ENCODE peak calls at places on chromosomes 16 and 17, in four cellular contexts. F is stimulated activated CD4-positive, alpha-beta T cell treated with anti-CD3 and anti-CD28 coated beads, Interleukin-2, amount 100 ng/mL, for 24 hours; U is activated CD8-positive, alpha-beta memory T cell treated with anti-CD3 and anti-CD28 coated beads, Interleukin-2, amount 50 U/mL, for 48 hours; Y is fibroblast of the aortic adventitia. P is an unnamed sample.

GRCh38 chr17:72569193-72569946 is 448.6 kb downstream of the SOX9 start:
- DNase-seq in F (no peak), U (no peak), Y (no peak), P (no peak)

GRCh38 chr16:19505600-19506303 is 16.1 kb downstream of the GDE1 start:
- DNase-seq in F (no peak), U (no peak), Y (peak), P (no peak)

GRCh38 chr16:11621920-11622651 is 35.4 kb upstream of the LITAF start:
- DNase-seq in F (peak), U (peak), Y (peak), P (peak)

GRCh38 chr16:62068747-62069146 is 32.5 kb upstream of the CDH8 start:
- DNase-seq in F (no peak), U (no peak), Y (no peak), P (no peak)

GRCh38 chr16:25014500-25015147 is 545 bp downstream of the ARHGAP17 start:
- DNase-seq in F (peak), U (peak), Y (peak), P (peak)

GRCh38 chr17:16915752-16916556 is 56.0 kb downstream of the TNFRSF13B start:
- DNase-seq in F (peak), U (peak), Y (peak), P (peak)

GRCh38 chr16:71726491-71727319 is 2.2 kb upstream of the PHLPP2 start:
- DNase-seq in F (no peak), U (no peak), Y (no peak), P (no peak)

GRCh38 chr17:79925242-79925957 is 86.2 kb upstream of the CBX4 start:
- DNase-seq in F (no peak), U (no peak), Y (peak), P (peak)

GRCh38 chr17:17890773-17891759 is 54.3 kb upstream of the SREBF1 start:
- DNase-seq in F (peak), U (no peak), Y (peak), P (peak)

GRCh38 chr17:81980752-81981239 is 3.4 kb downstream of the ASPSCR1 start:
- DNase-seq in F (no peak), U (no peak), Y (no peak), P (no peak)

GRCh38 chr16:72312862-72313261 is 140.9 kb upstream of the PMFBP1 start:
- DNase-seq in F (no peak), U (no peak), Y (peak), P (no peak)

GRCh38 chr16:27924411-27925118 is 138.9 kb downstream of the GSG1L start:
- DNase-seq in F (no peak), U (no peak), Y (peak), P (no peak)

GRCh38 chr16:11333010-11333409 is 12.2 kb upstream of the RMI2 start:
- DNase-seq in F (no peak), U (no peak), Y (no peak), P (no peak)

GRCh38 chr16:50547340-50547865 is 793 bp upstream of the NKD1 start:
- DNase-seq in F (peak), U (peak), Y (no peak), P (no peak)

GRCh38 chr16:31664683-31665482 is 137.2 kb downstream of the AHSP start:
- DNase-seq in F (no peak), U (no peak), Y (no peak), P (no peak)

GRCh38 chr16:15052747-15053476 is 3.0 kb downstream of the NTAN1 start:
- DNase-seq in F (no peak), U (no peak), Y (peak), P (peak)

GRCh38 chr16:53789159-53789558 is 85.2 kb downstream of the FTO start:
- DNase-seq in F (no peak), U (no peak), Y (peak), P (no peak)

GRCh38 chr17:81428121-81428515 is 32.9 kb downstream of the BAHCC1 start:
- DNase-seq in F (no peak), U (no peak), Y (no peak), P (no peak)

GRCh38 chr17:21375757-21376584 is at the start of gene KCNJ12:
- DNase-seq in F (no peak), U (no peak), Y (no peak), P (no peak)

GRCh38 chr17:35731239-35731931 is at the start of gene RASL10B:
- DNase-seq in F (peak), U (peak), Y (no peak), P (peak)